ENCODE peak calls at places on chromosome X, in six cellular contexts. One of them, this sample, is unnamed.

GRCh38 chrX:139932077-139932900 is 564 bp downstream of the ATP11C start:
- DNase-seq in transverse colon: peak
- DNase-seq in IMR-90: peak
- DNase-seq in esophagus squamous epithelium: no peak
- DNase-seq in B cell: peak
- DNase-seq in cardiac fibroblast: peak
- DNase-seq in this sample: peak

GRCh38 chrX:2696698-2697215 is 5.7 kb downstream of the CD99 start:
- DNase-seq in IMR-90: peak
- DNase-seq in B cell: peak
- DNase-seq in esophagus squamous epithelium: no peak
- DNase-seq in transverse colon: no peak
- DNase-seq in cardiac fibroblast: peak
- DNase-seq in this sample: no peak

GRCh38 chrX:153457136-153457825 is 11.4 kb upstream of the TREX2 start:
- DNase-seq in cardiac fibroblast: no peak
- DNase-seq in IMR-90: no peak
- DNase-seq in esophagus squamous epithelium: no peak
- DNase-seq in B cell: no peak
- DNase-seq in transverse colon: no peak
- DNase-seq in this sample: no peak

GRCh38 chrX:56226980-56227379 is 5.2 kb upstream of the KLF8 start:
- DNase-seq in IMR-90: no peak
- DNase-seq in cardiac fibroblast: no peak
- DNase-seq in esophagus squamous epithelium: no peak
- DNase-seq in B cell: no peak
- DNase-seq in transverse colon: no peak
- DNase-seq in this sample: no peak

GRCh38 chrX:72620550-72621145 is 48.0 kb upstream of the HDAC8 start:
- DNase-seq in cardiac fibroblast: peak
- DNase-seq in B cell: no peak
- DNase-seq in esophagus squamous epithelium: no peak
- DNase-seq in IMR-90: peak
- DNase-seq in transverse colon: peak
- DNase-seq in this sample: no peak

GRCh38 chrX:145821291-145821897 is 3.8 kb downstream of the SLITRK2 start:
- DNase-seq in IMR-90: no peak
- DNase-seq in transverse colon: no peak
- DNase-seq in cardiac fibroblast: no peak
- DNase-seq in B cell: no peak
- DNase-seq in esophagus squamous epithelium: no peak
- DNase-seq in this sample: no peak

GRCh38 chrX:126376465-126376864 is 176.1 kb downstream of the DCAF12L1 start:
- DNase-seq in esophagus squamous epithelium: no peak
- DNase-seq in B cell: no peak
- DNase-seq in transverse colon: no peak
- DNase-seq in IMR-90: no peak
- DNase-seq in cardiac fibroblast: no peak
- DNase-seq in this sample: no peak

GRCh38 chrX:65695849-65696248 is 28.4 kb downstream of the MSN start:
- DNase-seq in cardiac fibroblast: no peak
- DNase-seq in IMR-90: no peak
- DNase-seq in B cell: no peak
- DNase-seq in esophagus squamous epithelium: no peak
- DNase-seq in transverse colon: no peak
- DNase-seq in this sample: no peak

GRCh38 chrX:2391869-2392606 is 108.7 kb downstream of the DHRSX start:
- DNase-seq in cardiac fibroblast: peak
- DNase-seq in esophagus squamous epithelium: no peak
- DNase-seq in B cell: no peak
- DNase-seq in IMR-90: peak
- DNase-seq in transverse colon: no peak
- DNase-seq in this sample: no peak

GRCh38 chrX:149284616-149285015 is 220.5 kb downstream of the IDS start:
- DNase-seq in transverse colon: no peak
- DNase-seq in cardiac fibroblast: no peak
- DNase-seq in esophagus squamous epithelium: no peak
- DNase-seq in B cell: no peak
- DNase-seq in IMR-90: no peak
- DNase-seq in this sample: no peak

GRCh38 chrX:34880656-34881055 is 61.9 kb upstream of the FAM47B start:
- DNase-seq in B cell: no peak
- DNase-seq in esophagus squamous epithelium: no peak
- DNase-seq in transverse colon: no peak
- DNase-seq in IMR-90: peak
- DNase-seq in cardiac fibroblast: peak
- DNase-seq in this sample: no peak

GRCh38 chrX:39752820-39753219 is 344.9 kb downstream of the BCOR start:
- DNase-seq in transverse colon: no peak
- DNase-seq in B cell: no peak
- DNase-seq in IMR-90: peak
- DNase-seq in esophagus squamous epithelium: no peak
- DNase-seq in cardiac fibroblast: peak
- DNase-seq in this sample: no peak

GRCh38 chrX:96924581-96924980 is 40.9 kb downstream of the RPA4 start:
- DNase-seq in IMR-90: no peak
- DNase-seq in esophagus squamous epithelium: no peak
- DNase-seq in cardiac fibroblast: no peak
- DNase-seq in transverse colon: no peak
- DNase-seq in B cell: no peak
- DNase-seq in this sample: no peak

GRCh38 chrX:16946971-16947562 is 609 bp downstream of the REPS2 start:
- DNase-seq in esophagus squamous epithelium: no peak
- DNase-seq in transverse colon: peak
- DNase-seq in IMR-90: no peak
- DNase-seq in cardiac fibroblast: no peak
- DNase-seq in B cell: peak
- DNase-seq in this sample: peak

GRCh38 chrX:106177106-106177981 is 9.2 kb downstream of the PWWP3B start:
- DNase-seq in transverse colon: no peak
- DNase-seq in cardiac fibroblast: peak
- DNase-seq in esophagus squamous epithelium: no peak
- DNase-seq in IMR-90: no peak
- DNase-seq in B cell: no peak
- DNase-seq in this sample: peak

GRCh38 chrX:131704136-131704695 is 160.3 kb downstream of the OR13H1 start:
- DNase-seq in transverse colon: peak
- DNase-seq in esophagus squamous epithelium: peak
- DNase-seq in cardiac fibroblast: no peak
- DNase-seq in IMR-90: peak
- DNase-seq in B cell: peak
- DNase-seq in this sample: no peak

GRCh38 chrX:130555757-130556156 is 154.0 kb downstream of the RBMX2 start:
- DNase-seq in B cell: no peak
- DNase-seq in cardiac fibroblast: no peak
- DNase-seq in esophagus squamous epithelium: no peak
- DNase-seq in transverse colon: no peak
- DNase-seq in IMR-90: no peak
- DNase-seq in this sample: no peak

GRCh38 chrX:130555341-130555740 is 153.6 kb downstream of the RBMX2 start:
- DNase-seq in IMR-90: no peak
- DNase-seq in cardiac fibroblast: no peak
- DNase-seq in esophagus squamous epithelium: no peak
- DNase-seq in transverse colon: no peak
- DNase-seq in B cell: no peak
- DNase-seq in this sample: no peak

DNA sequence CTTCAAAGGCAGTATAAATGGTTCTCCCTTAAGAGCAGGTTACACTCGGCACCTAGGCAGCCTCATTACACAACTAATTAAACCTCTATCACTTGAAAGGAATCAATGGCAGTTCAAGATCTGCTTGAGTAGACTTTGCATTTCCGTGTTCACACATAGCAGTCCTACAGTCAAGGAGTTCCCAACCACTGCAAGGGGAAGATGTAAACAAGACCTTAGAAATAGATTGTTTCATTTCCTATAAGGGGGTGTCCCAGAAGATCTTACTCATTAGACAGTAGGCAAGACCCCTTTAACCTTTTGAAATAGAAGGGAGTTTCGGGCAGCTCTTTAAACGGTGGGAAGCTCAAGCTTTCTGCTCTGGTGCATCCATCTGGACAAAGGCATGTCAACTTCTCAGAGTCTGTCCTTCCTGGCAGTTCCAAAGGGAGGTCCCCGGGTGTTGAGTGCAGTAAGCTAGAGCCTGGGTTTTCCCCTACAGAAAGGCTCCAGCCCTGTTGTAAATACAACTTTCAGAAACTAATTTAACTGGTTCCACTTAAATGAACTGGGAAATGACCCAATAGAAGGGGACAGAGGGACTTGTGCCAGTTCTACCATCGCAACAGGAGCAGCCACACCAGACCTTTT is 150.8 kb downstream of the RBMX2 start:
- DNase-seq in B cell: peak
- DNase-seq in transverse colon: no peak
- DNase-seq in IMR-90: no peak
- DNase-seq in esophagus squamous epithelium: no peak
- DNase-seq in cardiac fibroblast: no peak
- DNase-seq in this sample: no peak
- TF ChIP-seq CTCF in B cell: no peak
- TF ChIP-seq CTCF in transverse colon: no peak
- TF ChIP-seq CTCF in IMR-90: no peak
- TF ChIP-seq CTCF in esophagus squamous epithelium: no peak
- TF ChIP-seq CTCF in cardiac fibroblast: no peak
- TF ChIP-seq CTCF in this sample: no peak

DNA sequence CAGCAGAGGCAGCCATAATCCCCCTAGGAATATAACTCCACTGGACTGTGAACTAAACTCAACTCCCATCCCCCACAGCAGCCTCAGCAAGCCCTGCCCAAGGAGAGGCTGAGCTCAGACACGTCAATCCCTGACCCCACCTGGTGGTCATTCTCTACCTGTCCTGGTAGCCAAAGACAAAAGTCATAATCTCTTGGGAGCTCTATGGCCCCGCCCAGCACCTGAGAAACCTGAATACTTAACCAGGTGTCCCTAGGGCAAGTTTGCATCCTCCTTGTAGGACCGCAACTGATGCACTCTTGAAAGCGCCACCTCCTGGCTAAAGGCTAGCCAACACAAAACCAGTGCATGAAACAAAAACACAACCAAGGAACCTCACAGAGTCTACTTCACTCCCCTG is 18.4 kb downstream of the CT47B1 start:
- DNase-seq in IMR-90: no peak
- DNase-seq in cardiac fibroblast: no peak
- DNase-seq in esophagus squamous epithelium: no peak
- DNase-seq in transverse colon: no peak
- DNase-seq in B cell: no peak
- DNase-seq in this sample: no peak
- TF ChIP-seq CTCF in IMR-90: no peak
- TF ChIP-seq CTCF in cardiac fibroblast: no peak
- TF ChIP-seq CTCF in esophagus squamous epithelium: no peak
- TF ChIP-seq CTCF in transverse colon: no peak
- TF ChIP-seq CTCF in B cell: no peak
- TF ChIP-seq CTCF in this sample: no peak

GRCh38 chrX:44245730-44246129 is 97.7 kb downstream of the EFHC2 start:
- DNase-seq in B cell: no peak
- DNase-seq in IMR-90: no peak
- DNase-seq in cardiac fibroblast: no peak
- DNase-seq in esophagus squamous epithelium: no peak
- DNase-seq in transverse colon: no peak
- DNase-seq in this sample: no peak

GRCh38 chrX:44247468-44247867 is 96.0 kb downstream of the EFHC2 start:
- DNase-seq in transverse colon: no peak
- DNase-seq in esophagus squamous epithelium: no peak
- DNase-seq in IMR-90: no peak
- DNase-seq in B cell: no peak
- DNase-seq in cardiac fibroblast: no peak
- DNase-seq in this sample: no peak

GRCh38 chrX:44246826-44247225 is 96.6 kb downstream of the EFHC2 start:
- DNase-seq in transverse colon: no peak
- DNase-seq in esophagus squamous epithelium: no peak
- DNase-seq in cardiac fibroblast: no peak
- DNase-seq in B cell: no peak
- DNase-seq in IMR-90: no peak
- DNase-seq in this sample: no peak

GRCh38 chrX:44241551-44241950 is 101.9 kb downstream of the EFHC2 start:
- DNase-seq in cardiac fibroblast: no peak
- DNase-seq in transverse colon: no peak
- DNase-seq in esophagus squamous epithelium: no peak
- DNase-seq in IMR-90: no peak
- DNase-seq in B cell: no peak
- DNase-seq in this sample: no peak

GRCh38 chrX:44244008-44244407 is 99.5 kb downstream of the EFHC2 start:
- DNase-seq in transverse colon: no peak
- DNase-seq in cardiac fibroblast: peak
- DNase-seq in B cell: peak
- DNase-seq in esophagus squamous epithelium: no peak
- DNase-seq in IMR-90: peak
- DNase-seq in this sample: no peak
- TF ChIP-seq CTCF in transverse colon: peak
- TF ChIP-seq CTCF in cardiac fibroblast: peak
- TF ChIP-seq CTCF in B cell: peak
- TF ChIP-seq CTCF in esophagus squamous epithelium: peak
- TF ChIP-seq CTCF in IMR-90: peak
- TF ChIP-seq CTCF in this sample: no peak

GRCh38 chrX:136310411-136310810 is 9.6 kb downstream of the ADGRG4 start:
- DNase-seq in B cell: no peak
- DNase-seq in transverse colon: no peak
- DNase-seq in IMR-90: peak
- DNase-seq in esophagus squamous epithelium: no peak
- DNase-seq in cardiac fibroblast: no peak
- DNase-seq in this sample: no peak

GRCh38 chrX:136303041-136303440 is 2.3 kb downstream of the ADGRG4 start:
- DNase-seq in cardiac fibroblast: no peak
- DNase-seq in transverse colon: no peak
- DNase-seq in B cell: no peak
- DNase-seq in esophagus squamous epithelium: no peak
- DNase-seq in IMR-90: no peak
- DNase-seq in this sample: no peak

GRCh38 chrX:136306182-136306581 is 5.4 kb downstream of the ADGRG4 start:
- DNase-seq in IMR-90: no peak
- DNase-seq in B cell: no peak
- DNase-seq in esophagus squamous epithelium: no peak
- DNase-seq in cardiac fibroblast: no peak
- DNase-seq in transverse colon: no peak
- DNase-seq in this sample: no peak

GRCh38 chrX:136307471-136307870 is 6.7 kb downstream of the ADGRG4 start:
- DNase-seq in cardiac fibroblast: no peak
- DNase-seq in IMR-90: no peak
- DNase-seq in transverse colon: no peak
- DNase-seq in B cell: no peak
- DNase-seq in esophagus squamous epithelium: no peak
- DNase-seq in this sample: no peak

GRCh38 chrX:136304493-136304892 is 3.7 kb downstream of the ADGRG4 start:
- DNase-seq in B cell: no peak
- DNase-seq in IMR-90: no peak
- DNase-seq in esophagus squamous epithelium: no peak
- DNase-seq in cardiac fibroblast: no peak
- DNase-seq in transverse colon: no peak
- DNase-seq in this sample: no peak
- TF ChIP-seq CTCF in B cell: no peak
- TF ChIP-seq CTCF in IMR-90: no peak
- TF ChIP-seq CTCF in esophagus squamous epithelium: no peak
- TF ChIP-seq CTCF in cardiac fibroblast: no peak
- TF ChIP-seq CTCF in transverse colon: no peak
- TF ChIP-seq CTCF in this sample: no peak

This sample was measured in mesothelial cell of epicardium.